ENCODE peak calls at places on chromosome 16, in four cellular contexts. F is cardiac muscle cell, I is fibroblast of the aortic adventitia, U is nucleus accumbens. X is an unnamed sample.

GRCh38 chr16:82995927-82996441 is 369.2 kb downstream of the CDH13 start:
- DNase-seq in F (peak; percentile 93), I (peak; percentile 83), U (no peak), X (peak; percentile 80)

GRCh38 chr16:24689128-24689527 is 40.3 kb upstream of the TNRC6A start:
- DNase-seq in F (peak; percentile 72), I (peak; percentile 41), U (no peak), X (peak; percentile 79)

GRCh38 chr16:77396461-77396860 is 38.4 kb downstream of the ADAMTS18 start:
- DNase-seq in F (no peak), I (no peak), U (no peak), X (no peak)

GRCh38 chr16:86614699-86615098 is 36.4 kb downstream of the FOXL1 start:
- DNase-seq in F (no peak), I (no peak), U (no peak), X (no peak)

GRCh38 chr16:27246439-27246838 is 22.1 kb downstream of the NSMCE1 start:
- DNase-seq in F (no peak), I (no peak), U (no peak), X (no peak)

GRCh38 chr16:72429566-72430160 is 257.7 kb upstream of the PMFBP1 start:
- DNase-seq in F (no peak), I (no peak), U (peak; percentile 5), X (no peak)

GRCh38 chr16:85381738-85382592 is 231.2 kb upstream of the GSE1 start:
- DNase-seq in F (peak; percentile 61), I (peak; percentile 40), U (no peak), X (no peak)

GRCh38 chr16:27113341-27113841 is 46.7 kb downstream of the C16orf82 start:
- DNase-seq in F (no peak), I (no peak), U (no peak), X (no peak)

GRCh38 chr16:79752421-79752820 is 151.9 kb upstream of the MAF start:
- DNase-seq in F (no peak), I (no peak), U (no peak), X (no peak)

GRCh38 chr16:51960931-51961330 is 586.0 kb downstream of the TOX3 start:
- DNase-seq in F (no peak), I (no peak), U (no peak), X (no peak)

GRCh38 chr16:65822148-65822547 is 544.3 kb upstream of the CDH5 start:
- DNase-seq in F (no peak), I (no peak), U (no peak), X (no peak)

GRCh38 chr16:87851601-87852000 is 17.7 kb downstream of the SLC7A5 start:
- DNase-seq in F (no peak), I (no peak), U (no peak), X (no peak)

GRCh38 chr16:84075376-84075775 is 32.8 kb upstream of the SLC38A8 start:
- DNase-seq in F (no peak), I (no peak), U (no peak), X (no peak)

GRCh38 chr16:15765880-15766279 is 90.9 kb downstream of the MYH11 start:
- DNase-seq in F (peak; percentile 35), I (peak; percentile 40), U (no peak), X (peak; percentile 48)

GRCh38 chr16:10256855-10257641 is 74.8 kb upstream of the GRIN2A start:
- DNase-seq in F (peak; percentile 54), I (peak; percentile 5), U (no peak), X (peak; percentile 7)

GRCh38 chr16:51134876-51135275 is 16.2 kb downstream of the SALL1 start:
- DNase-seq in F (no peak), I (no peak), U (no peak), X (no peak)

GRCh38 chr16:31148281-31148728 is 1.6 kb downstream of the PRSS36 start:
- DNase-seq in F (no peak), I (no peak), U (no peak), X (no peak)

GRCh38 chr16:83253526-83253925 is 554.3 kb upstream of the HSBP1 start:
- DNase-seq in F (no peak), I (no peak), U (no peak), X (no peak)

GRCh38 chr16:30585022-30585399 is 486 bp downstream of the ZNF785 start:
- DNase-seq in F (no peak), I (no peak), U (no peak), X (peak; percentile 9)

GRCh38 chr16:28311913-28312312 is 19.6 kb downstream of the SBK1 start:
- DNase-seq in F (no peak), I (no peak), U (no peak), X (no peak)

GRCh38 chr16:56192971-56193936 is 2.0 kb downstream of the GNAO1 start:
- DNase-seq in F (no peak), I (no peak), U (peak; percentile 33), X (no peak)

GRCh38 chr16:73095885-73096341 is 48.0 kb upstream of the ZFHX3 start:
- DNase-seq in F (peak; percentile 52), I (peak; percentile 41), U (no peak), X (no peak)

GRCh38 chr16:82061861-82062525 is 26.9 kb downstream of the HSD17B2 start:
- DNase-seq in F (peak; percentile 40), I (peak; percentile 40), U (no peak), X (peak; percentile 35)

GRCh38 chr16:85086347-85087291 is 25.7 kb downstream of the CIBAR2 start:
- DNase-seq in F (peak; percentile 65), I (peak; percentile 59), U (peak; percentile 26), X (peak; percentile 62)

GRCh38 chr16:995087-995486 is 13.5 kb downstream of the SOX8 start:
- DNase-seq in F (peak; percentile 50), I (peak; percentile 24), U (no peak), X (peak; percentile 37)

GRCh38 chr16:24685539-24686432 is 43.7 kb upstream of the TNRC6A start:
- DNase-seq in F (peak; percentile 93), I (peak; percentile 79), U (peak; percentile 14), X (peak; percentile 83)

GRCh38 chr16:53664724-53665345 is 38.8 kb downstream of the RPGRIP1L start:
- DNase-seq in F (peak; percentile 91), I (peak; percentile 94), U (no peak), X (peak; percentile 100)

GRCh38 chr16:67011274-67011673 is 17.7 kb upstream of the CBFB start:
- DNase-seq in F (no peak), I (no peak), U (no peak), X (no peak)

GRCh38 chr16:88716601-88717001 is 10.3 kb downstream of the CTU2 start:
- DNase-seq in F (no peak), I (no peak), U (no peak), X (no peak)

GRCh38 chr16:84410361-84411138 is 42.2 kb downstream of the ATP2C2 start:
- DNase-seq in F (no peak), I (no peak), U (no peak), X (no peak)

GRCh38 chr16:17359778-17360177 is 111.0 kb downstream of the XYLT1 start:
- DNase-seq in F (peak; percentile 15), I (peak; percentile 48), U (no peak), X (peak; percentile 73)

GRCh38 chr16:52022177-52022576 is 524.8 kb downstream of the TOX3 start:
- DNase-seq in F (no peak), I (no peak), U (no peak), X (no peak)

GRCh38 chr16:54240180-54241125 is 46.1 kb downstream of the IRX3 start:
- DNase-seq in F (peak; percentile 28), I (peak; percentile 83), U (no peak), X (peak; percentile 94)

GRCh38 chr16:11032000-11032921 is 87.9 kb downstream of the CLEC16A start:
- DNase-seq in F (peak; percentile 46), I (peak; percentile 54), U (no peak), X (no peak)

GRCh38 chr16:85025781-85026653 is 1.6 kb upstream of the KIAA0513 start:
- DNase-seq in F (no peak), I (no peak), U (no peak), X (no peak)

GRCh38 chr16:57764341-57765159 is 29.0 kb downstream of the KATNB1 start:
- DNase-seq in F (peak; percentile 75), I (peak; percentile 68), U (no peak), X (peak; percentile 81)